ENCODE peak calls at places on chromosomes 4 and X, in nine cellular contexts. One of them, this sample, is unnamed.
A peak's percentile ranks its signal among the peaks of the same experiment; 100 is the strongest.

GRCh38 chrX:68997911-68998310 is 167.3 kb downstream of the PJA1 start:
- DNase-seq in tibial nerve: peak; percentile 22
- DNase-seq in K562: no peak
- DNase-seq in prostate gland: peak; percentile 33
- DNase-seq in endothelial cell of umbilical vein: peak; percentile 70
- DNase-seq in upper lobe of right lung: no peak
- DNase-seq in SK-N-SH: no peak
- DNase-seq in stomach: no peak
- DNase-seq in GM23248: peak; percentile 63
- DNase-seq in this sample: no peak

GRCh38 chrX:63686878-63687714 is 97.9 kb downstream of the ARHGEF9 start:
- DNase-seq in tibial nerve: peak; percentile 5
- DNase-seq in K562: peak; percentile 26
- DNase-seq in prostate gland: no peak
- DNase-seq in endothelial cell of umbilical vein: peak; percentile 38
- DNase-seq in upper lobe of right lung: no peak
- DNase-seq in SK-N-SH: peak; percentile 42
- DNase-seq in stomach: no peak
- DNase-seq in GM23248: peak; percentile 68
- DNase-seq in this sample: peak; percentile 17

GRCh38 chr4:79237836-79238235 is 88.0 kb downstream of the NAA11 start:
- DNase-seq in tibial nerve: no peak
- DNase-seq in K562: no peak
- DNase-seq in prostate gland: no peak
- DNase-seq in endothelial cell of umbilical vein: no peak
- DNase-seq in upper lobe of right lung: no peak
- DNase-seq in SK-N-SH: no peak
- DNase-seq in stomach: no peak
- DNase-seq in GM23248: no peak
- DNase-seq in this sample: no peak

GRCh38 chr4:181821039-181822004 is 421.9 kb upstream of the TENM3 start:
- DNase-seq in tibial nerve: no peak
- DNase-seq in K562: no peak
- DNase-seq in prostate gland: no peak
- DNase-seq in endothelial cell of umbilical vein: no peak
- DNase-seq in upper lobe of right lung: no peak
- DNase-seq in SK-N-SH: no peak
- DNase-seq in stomach: no peak
- DNase-seq in GM23248: peak; percentile 10
- DNase-seq in this sample: peak; percentile 38

GRCh38 chrX:115494133-115494532 is 66.8 kb upstream of the PLS3 start:
- DNase-seq in tibial nerve: no peak
- DNase-seq in K562: no peak
- DNase-seq in prostate gland: no peak
- DNase-seq in endothelial cell of umbilical vein: peak; percentile 14
- DNase-seq in upper lobe of right lung: no peak
- DNase-seq in SK-N-SH: no peak
- DNase-seq in stomach: no peak
- DNase-seq in GM23248: no peak
- DNase-seq in this sample: no peak

GRCh38 chrX:10175317-10175871 is 18.6 kb downstream of the CLCN4 start:
- DNase-seq in tibial nerve: peak; percentile 9
- DNase-seq in K562: peak; percentile 54
- DNase-seq in prostate gland: no peak
- DNase-seq in endothelial cell of umbilical vein: peak; percentile 23
- DNase-seq in upper lobe of right lung: no peak
- DNase-seq in SK-N-SH: no peak
- DNase-seq in stomach: no peak
- DNase-seq in GM23248: peak; percentile 74
- DNase-seq in this sample: no peak

GRCh38 chr4:64250061-64250460 is 159.2 kb downstream of the TECRL start:
- DNase-seq in tibial nerve: no peak
- DNase-seq in K562: no peak
- DNase-seq in prostate gland: no peak
- DNase-seq in endothelial cell of umbilical vein: no peak
- DNase-seq in upper lobe of right lung: no peak
- DNase-seq in SK-N-SH: no peak
- DNase-seq in stomach: no peak
- DNase-seq in GM23248: no peak
- DNase-seq in this sample: no peak

GRCh38 chr4:39732728-39733127 is 34.8 kb downstream of the UBE2K start:
- DNase-seq in tibial nerve: no peak
- DNase-seq in K562: no peak
- DNase-seq in prostate gland: no peak
- DNase-seq in endothelial cell of umbilical vein: no peak
- DNase-seq in upper lobe of right lung: no peak
- DNase-seq in SK-N-SH: no peak
- DNase-seq in stomach: no peak
- DNase-seq in GM23248: peak; percentile 90
- DNase-seq in this sample: no peak

DNA sequence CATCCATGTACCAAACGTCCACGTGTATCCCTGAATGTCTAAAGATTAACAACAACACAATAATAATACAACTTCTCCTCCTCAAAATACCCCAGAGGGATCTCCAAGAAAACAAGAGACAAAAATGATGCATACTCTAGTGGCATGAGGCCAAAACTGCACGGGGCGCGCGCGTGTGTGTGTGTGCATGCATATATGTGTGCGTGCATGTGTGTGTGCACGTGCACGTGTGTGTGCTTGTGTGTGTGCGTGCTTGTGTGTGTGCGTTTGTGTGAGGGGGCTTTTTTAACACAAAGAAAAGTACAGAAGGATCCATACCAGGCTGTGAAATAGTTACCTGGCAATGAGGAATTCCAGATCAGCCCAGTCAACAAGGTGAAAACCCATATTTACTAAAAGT is 48.5 kb downstream of the PRKX start:
- DNase-seq in tibial nerve: no peak
- DNase-seq in K562: no peak
- DNase-seq in prostate gland: no peak
- DNase-seq in endothelial cell of umbilical vein: no peak
- DNase-seq in upper lobe of right lung: no peak
- DNase-seq in SK-N-SH: no peak
- DNase-seq in stomach: no peak
- DNase-seq in GM23248: no peak
- DNase-seq in this sample: no peak
- H3K27ac ChIP-seq in tibial nerve: no peak overlapping the region
- H3K27ac ChIP-seq in K562: no peak overlapping the region
- H3K27ac ChIP-seq in prostate gland: no peak overlapping the region
- H3K27ac ChIP-seq in endothelial cell of umbilical vein: no peak overlapping the region
- H3K27ac ChIP-seq in upper lobe of right lung: no peak overlapping the region
- H3K27ac ChIP-seq in SK-N-SH: no peak overlapping the region
- H3K27ac ChIP-seq in stomach: no peak overlapping the region
- H3K27ac ChIP-seq in GM23248: no peak overlapping the region
- H3K27ac ChIP-seq in this sample: no peak overlapping the region

GRCh38 chr4:140118931-140119640 is 34.9 kb downstream of the MAML3 start:
- DNase-seq in tibial nerve: no peak
- DNase-seq in K562: no peak
- DNase-seq in prostate gland: no peak
- DNase-seq in endothelial cell of umbilical vein: no peak
- DNase-seq in upper lobe of right lung: no peak
- DNase-seq in SK-N-SH: no peak
- DNase-seq in stomach: no peak
- DNase-seq in GM23248: no peak
- DNase-seq in this sample: no peak
- H3K4me1 ChIP-seq in tibial nerve: no peaks in the 10 kb centered on the region
- H3K4me1 ChIP-seq in K562: no peaks in the 10 kb centered on the region
- H3K4me1 ChIP-seq in prostate gland: no peaks in the 10 kb centered on the region
- H3K4me1 ChIP-seq in endothelial cell of umbilical vein: peaks cover 13% of the 10 kb centered on the region
- H3K4me1 ChIP-seq in upper lobe of right lung: no peaks in the 10 kb centered on the region
- H3K4me1 ChIP-seq in SK-N-SH: no peaks in the 10 kb centered on the region
- H3K4me1 ChIP-seq in stomach: no peaks in the 10 kb centered on the region
- H3K4me1 ChIP-seq in GM23248: peaks cover 14% of the 10 kb centered on the region
- H3K4me1 ChIP-seq in this sample: no peaks in the 10 kb centered on the region

GRCh38 chr4:8917321-8917811 is 45.7 kb upstream of the HMX1 start:
- DNase-seq in tibial nerve: no peak
- DNase-seq in K562: no peak
- DNase-seq in prostate gland: peak; percentile 3
- DNase-seq in endothelial cell of umbilical vein: no peak
- DNase-seq in upper lobe of right lung: peak; percentile 54
- DNase-seq in SK-N-SH: no peak
- DNase-seq in stomach: peak; percentile 23
- DNase-seq in GM23248: no peak
- DNase-seq in this sample: no peak

GRCh38 chr4:8916251-8916913 is 44.7 kb upstream of the HMX1 start:
- DNase-seq in tibial nerve: no peak
- DNase-seq in K562: no peak
- DNase-seq in prostate gland: peak; percentile 2
- DNase-seq in endothelial cell of umbilical vein: no peak
- DNase-seq in upper lobe of right lung: no peak
- DNase-seq in SK-N-SH: peak; percentile 15
- DNase-seq in stomach: peak; percentile 16
- DNase-seq in GM23248: no peak
- DNase-seq in this sample: no peak

GRCh38 chr4:8919651-8920288 is 48.1 kb upstream of the HMX1 start:
- DNase-seq in tibial nerve: no peak
- DNase-seq in K562: no peak
- DNase-seq in prostate gland: peak; percentile 3
- DNase-seq in endothelial cell of umbilical vein: no peak
- DNase-seq in upper lobe of right lung: no peak
- DNase-seq in SK-N-SH: no peak
- DNase-seq in stomach: peak; percentile 21
- DNase-seq in GM23248: no peak
- DNase-seq in this sample: no peak

GRCh38 chr4:8916914-8917305 is 45.3 kb upstream of the HMX1 start:
- DNase-seq in tibial nerve: no peak
- DNase-seq in K562: no peak
- DNase-seq in prostate gland: no peak
- DNase-seq in endothelial cell of umbilical vein: no peak
- DNase-seq in upper lobe of right lung: no peak
- DNase-seq in SK-N-SH: no peak
- DNase-seq in stomach: no peak
- DNase-seq in GM23248: no peak
- DNase-seq in this sample: no peak

GRCh38 chr4:8917868-8918783 is 46.5 kb upstream of the HMX1 start:
- DNase-seq in tibial nerve: peak; percentile 50
- DNase-seq in K562: peak; percentile 48
- DNase-seq in prostate gland: peak; percentile 43
- DNase-seq in endothelial cell of umbilical vein: peak; percentile 44
- DNase-seq in upper lobe of right lung: peak; percentile 80
- DNase-seq in SK-N-SH: peak; percentile 93
- DNase-seq in stomach: peak; percentile 66
- DNase-seq in GM23248: peak; percentile 63
- DNase-seq in this sample: peak; percentile 40
- H3K27me3 ChIP-seq in tibial nerve: no peaks in the 10 kb centered on the region
- H3K27me3 ChIP-seq in K562: no peaks in the 10 kb centered on the region
- H3K27me3 ChIP-seq in prostate gland: peaks cover 4% of the 10 kb centered on the region
- H3K27me3 ChIP-seq in endothelial cell of umbilical vein: no peaks in the 10 kb centered on the region
- H3K27me3 ChIP-seq in upper lobe of right lung: peaks cover 9% of the 10 kb centered on the region
- H3K27me3 ChIP-seq in SK-N-SH: no peaks in the 10 kb centered on the region
- H3K27me3 ChIP-seq in stomach: no peaks in the 10 kb centered on the region
- H3K27me3 ChIP-seq in GM23248: peaks cover 4% of the 10 kb centered on the region
- H3K27me3 ChIP-seq in this sample: no peaks in the 10 kb centered on the region

DNA sequence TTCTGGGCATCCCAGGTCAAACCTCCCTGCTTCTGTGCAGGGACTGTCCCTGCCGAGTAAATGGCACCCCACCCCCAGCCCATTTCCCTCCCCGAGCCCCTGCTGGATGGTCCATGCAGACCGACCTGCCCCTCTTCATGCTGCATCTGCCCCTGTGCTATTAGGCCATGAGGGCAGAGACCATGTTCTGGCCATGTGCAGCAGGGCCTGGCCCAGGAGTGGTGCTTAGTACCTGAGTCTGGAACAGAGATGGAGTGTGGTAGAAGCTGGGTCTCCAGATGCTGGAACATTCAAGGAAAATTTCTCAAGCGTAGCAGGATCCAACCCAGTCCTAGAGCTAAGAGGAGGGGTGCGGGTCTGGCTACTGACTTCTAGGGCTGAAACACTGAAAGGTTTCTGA is 15.3 kb upstream of the UBA1 start:
- DNase-seq in tibial nerve: no peak
- DNase-seq in K562: no peak
- DNase-seq in prostate gland: no peak
- DNase-seq in endothelial cell of umbilical vein: no peak
- DNase-seq in upper lobe of right lung: no peak
- DNase-seq in SK-N-SH: no peak
- DNase-seq in stomach: no peak
- DNase-seq in GM23248: no peak
- DNase-seq in this sample: no peak
- H3K27ac ChIP-seq in tibial nerve: no peak overlapping the region
- H3K27ac ChIP-seq in K562: no peak overlapping the region
- H3K27ac ChIP-seq in prostate gland: no peak overlapping the region
- H3K27ac ChIP-seq in endothelial cell of umbilical vein: no peak overlapping the region
- H3K27ac ChIP-seq in upper lobe of right lung: no peak overlapping the region
- H3K27ac ChIP-seq in SK-N-SH: no peak overlapping the region
- H3K27ac ChIP-seq in stomach: no peak overlapping the region
- H3K27ac ChIP-seq in GM23248: no peak overlapping the region
- H3K27ac ChIP-seq in this sample: no peak overlapping the region

DNA sequence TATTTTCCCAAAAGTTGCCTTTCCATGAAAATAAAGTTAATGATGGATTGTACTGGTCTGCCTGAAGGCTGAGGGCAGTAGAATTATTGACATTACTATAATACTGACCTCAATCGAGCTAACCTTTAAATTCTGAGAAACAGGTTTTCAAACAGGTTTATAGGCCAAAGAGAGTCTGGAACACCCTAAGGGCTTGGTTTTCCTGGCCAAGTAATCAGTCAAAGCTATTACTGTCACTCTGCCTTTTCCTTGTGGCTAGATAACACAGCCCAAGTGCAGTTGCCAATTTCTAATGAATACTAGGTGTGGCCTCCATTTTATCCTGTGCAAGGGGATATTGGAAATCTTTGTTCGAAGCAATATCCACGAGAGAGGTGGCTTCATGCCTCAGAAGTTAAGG is 75.2 kb downstream of the INTS12 start:
- DNase-seq in tibial nerve: no peak
- DNase-seq in K562: no peak
- DNase-seq in prostate gland: peak; percentile 46
- DNase-seq in endothelial cell of umbilical vein: no peak
- DNase-seq in upper lobe of right lung: no peak
- DNase-seq in SK-N-SH: no peak
- DNase-seq in stomach: peak; percentile 28
- DNase-seq in GM23248: no peak
- DNase-seq in this sample: peak; percentile 58
- H3K4me1 ChIP-seq in tibial nerve: peaks cover 11% of the 10 kb centered on the region
- H3K4me1 ChIP-seq in K562: no peaks in the 10 kb centered on the region
- H3K4me1 ChIP-seq in prostate gland: peaks cover 10% of the 10 kb centered on the region
- H3K4me1 ChIP-seq in endothelial cell of umbilical vein: no peaks in the 10 kb centered on the region
- H3K4me1 ChIP-seq in upper lobe of right lung: peaks cover 17% of the 10 kb centered on the region
- H3K4me1 ChIP-seq in SK-N-SH: no peaks in the 10 kb centered on the region
- H3K4me1 ChIP-seq in stomach: peaks cover 30% of the 10 kb centered on the region
- H3K4me1 ChIP-seq in GM23248: peaks cover 3% of the 10 kb centered on the region
- H3K4me1 ChIP-seq in this sample: peaks cover 11% of the 10 kb centered on the region

GRCh38 chr4:76251448-76252270 is at the start of gene FAM47E:
- DNase-seq in tibial nerve: peak; percentile 9
- DNase-seq in K562: peak; percentile 34
- DNase-seq in prostate gland: peak; percentile 72
- DNase-seq in endothelial cell of umbilical vein: peak; percentile 44
- DNase-seq in upper lobe of right lung: peak; percentile 95
- DNase-seq in SK-N-SH: peak; percentile 90
- DNase-seq in stomach: peak; percentile 88
- DNase-seq in GM23248: peak; percentile 77
- DNase-seq in this sample: peak; percentile 85
- H3K27me3 ChIP-seq in tibial nerve: peaks cover 13% of the 10 kb centered on the region
- H3K27me3 ChIP-seq in K562: no peaks in the 10 kb centered on the region
- H3K27me3 ChIP-seq in prostate gland: no peaks in the 10 kb centered on the region
- H3K27me3 ChIP-seq in endothelial cell of umbilical vein: peaks cover 50% of the 10 kb centered on the region
- H3K27me3 ChIP-seq in upper lobe of right lung: no peaks in the 10 kb centered on the region
- H3K27me3 ChIP-seq in SK-N-SH: peaks cover 9% of the 10 kb centered on the region
- H3K27me3 ChIP-seq in stomach: no peaks in the 10 kb centered on the region
- H3K27me3 ChIP-seq in GM23248: peaks cover 89% of the 10 kb centered on the region
- H3K27me3 ChIP-seq in this sample: peaks cover 2% of the 10 kb centered on the region

GRCh38 chrX:65266482-65266881 is 268.1 kb downstream of the LAS1L start:
- DNase-seq in tibial nerve: no peak
- DNase-seq in K562: no peak
- DNase-seq in prostate gland: no peak
- DNase-seq in endothelial cell of umbilical vein: no peak
- DNase-seq in upper lobe of right lung: no peak
- DNase-seq in SK-N-SH: no peak
- DNase-seq in stomach: no peak
- DNase-seq in GM23248: no peak
- DNase-seq in this sample: no peak
- H3K27ac ChIP-seq in tibial nerve: no peak overlapping the region
- H3K27ac ChIP-seq in K562: no peak overlapping the region
- H3K27ac ChIP-seq in prostate gland: no peak overlapping the region
- H3K27ac ChIP-seq in endothelial cell of umbilical vein: no peak overlapping the region
- H3K27ac ChIP-seq in upper lobe of right lung: no peak overlapping the region
- H3K27ac ChIP-seq in SK-N-SH: no peak overlapping the region
- H3K27ac ChIP-seq in stomach: no peak overlapping the region
- H3K27ac ChIP-seq in GM23248: no peak overlapping the region
- H3K27ac ChIP-seq in this sample: no peak overlapping the region